ENCODE peak calls at places on chromosome 9, in four cellular contexts. I, K, T and R are unnamed samples.

GRCh38 chr9:4832786-4833579 is 40.2 kb downstream of the RCL1 start:
- DNase-seq in I (no peak), K (no peak), T (no peak), R (no peak)

GRCh38 chr9:94903961-94904421 is 177.5 kb downstream of the AOPEP start:
- DNase-seq in T (no peak), K (peak), I (no peak), R (no peak)

GRCh38 chr9:32069169-32069813 is 315.2 kb upstream of the ACO1 start:
- DNase-seq in I (peak), T (no peak), K (peak), R (no peak)

GRCh38 chr9:132651259-132651658 is 18.5 kb downstream of the DDX31 start:
- DNase-seq in T (no peak), K (no peak), I (no peak), R (peak)

GRCh38 chr9:131640438-131641181 is 95.3 kb downstream of the PRRT1B start:
- DNase-seq in T (no peak), I (no peak), K (no peak), R (no peak)

GRCh38 chr9:111740739-111741138 is 54.0 kb downstream of the SHOC1 start:
- DNase-seq in I (peak), T (no peak), K (peak), R (no peak)

GRCh38 chr9:105069285-105070065 is 141.5 kb upstream of the ABCA1 start:
- DNase-seq in K (no peak), I (no peak), T (no peak), R (no peak)

GRCh38 chr9:6098431-6098830 is 83.0 kb upstream of the RANBP6 start:
- DNase-seq in T (no peak), K (no peak), I (no peak), R (no peak)

GRCh38 chr9:121222524-121223171 is 21.0 kb upstream of the RAB14 start:
- DNase-seq in I (no peak), T (peak), K (no peak), R (peak)

GRCh38 chr9:107794259-107794658 is 304.7 kb upstream of the KLF4 start:
- DNase-seq in I (no peak), K (no peak), T (peak), R (no peak)

GRCh38 chr9:127763918-127764384 is 14.5 kb downstream of the SH2D3C start:
- DNase-seq in K (peak), I (peak), T (peak), R (no peak)

GRCh38 chr9:80605129-80605528 is 1033.4 kb downstream of the TLE4 start:
- DNase-seq in K (no peak), T (no peak), I (no peak), R (peak)

GRCh38 chr9:101029300-101030021 is 934 bp downstream of the PLPPR1 start:
- DNase-seq in I (peak), T (no peak), K (no peak), R (peak)

GRCh38 chr9:125805057-125805456 is 57.9 kb downstream of the PBX3 start:
- DNase-seq in I (no peak), T (no peak), K (no peak), R (no peak)

GRCh38 chr9:93552923-93553322 is 23.5 kb upstream of the PHF2 start:
- DNase-seq in I (no peak), T (no peak), K (no peak), R (no peak)

GRCh38 chr9:12643686-12644085 is 49.5 kb upstream of the TYRP1 start:
- DNase-seq in T (no peak), I (no peak), K (no peak), R (no peak)

GRCh38 chr9:121561385-121562222 is 62.0 kb upstream of the GGTA1 start:
- DNase-seq in T (no peak), I (no peak), K (no peak), R (peak)

GRCh38 chr9:76512826-76513225 is 53.8 kb downstream of the GCNT1 start:
- DNase-seq in T (no peak), I (no peak), K (no peak), R (no peak)

GRCh38 chr9:108996653-108997052 is 16.6 kb downstream of the CTNNAL1 start:
- DNase-seq in I (no peak), T (no peak), K (no peak), R (no peak)
- TF ChIP-seq TEAD4 in I (no peak), T (no peak), K (no peak), R (no peak)

DNA sequence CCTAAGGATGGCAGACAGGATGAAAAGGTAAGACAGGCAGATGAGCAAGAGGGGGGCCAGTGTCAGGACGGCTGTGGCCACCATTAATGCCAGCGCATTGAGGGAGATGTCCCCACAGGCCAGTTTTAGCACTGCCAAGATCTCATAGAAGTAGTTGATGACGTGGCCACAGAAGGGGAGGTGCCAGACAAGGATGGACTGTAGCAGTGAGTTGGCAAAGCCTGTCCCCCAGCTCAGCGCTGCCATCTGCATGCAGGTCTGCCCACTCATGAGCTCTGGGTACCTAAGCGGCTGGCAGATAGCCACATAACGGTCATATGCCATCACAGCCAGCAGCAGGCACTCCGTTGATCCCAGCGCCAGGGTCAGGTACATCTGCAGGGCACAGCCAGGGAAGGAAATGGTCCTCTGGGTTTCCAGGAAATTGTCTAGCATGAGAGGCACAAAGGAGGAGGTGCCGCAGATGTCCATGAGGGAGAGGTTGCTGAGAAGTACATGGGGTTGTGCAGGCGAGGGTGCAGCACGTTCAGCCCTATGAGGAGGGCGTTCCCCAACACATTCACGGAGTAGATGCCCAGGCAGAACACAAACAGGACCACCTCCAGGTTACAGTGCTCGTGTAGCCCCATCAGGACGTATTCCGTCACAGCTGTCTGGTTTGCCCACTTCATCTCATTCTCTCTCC is 10.7 kb downstream of the OR13J1 start:
- DNase-seq in K (peak), T (peak), I (no peak), R (peak)
- TF ChIP-seq TEAD4 in K (no peak), T (no peak), I (no peak), R (no peak)

GRCh38 chr9:96654450-96655197 is 493 bp downstream of the PRXL2C start:
- DNase-seq in I (peak), K (peak), T (peak), R (peak)

GRCh38 chr9:96649620-96650323 is 5.3 kb downstream of the PRXL2C start:
- DNase-seq in T (no peak), K (no peak), I (no peak), R (no peak)

GRCh38 chr9:96660693-96661248 is 5.7 kb upstream of the PRXL2C start:
- DNase-seq in I (no peak), T (no peak), K (no peak), R (no peak)

GRCh38 chr9:96651626-96652025 is 3.5 kb downstream of the PRXL2C start:
- DNase-seq in T (no peak), K (no peak), I (no peak), R (peak)

GRCh38 chr9:96655198-96655851 is at the start of gene PRXL2C:
- DNase-seq in K (peak), T (peak), I (peak), R (peak)
- TF ChIP-seq TEAD4 in K (no peak), T (no peak), I (no peak), R (no peak)

GRCh38 chr9:134338394-134339182 is 12.3 kb downstream of the RXRA start:
- DNase-seq in K (no peak), T (peak), I (no peak), R (peak)
- TF ChIP-seq TEAD4 in K (no peak), T (peak), I (no peak), R (no peak)

GRCh38 chr9:88110026-88110425 is 28.2 kb downstream of the SPATA31C2 start:
- DNase-seq in I (no peak), T (no peak), K (no peak), R (no peak)

GRCh38 chr9:88108779-88109178 is 29.5 kb downstream of the SPATA31C2 start:
- DNase-seq in I (no peak), T (no peak), K (no peak), R (no peak)

DNA sequence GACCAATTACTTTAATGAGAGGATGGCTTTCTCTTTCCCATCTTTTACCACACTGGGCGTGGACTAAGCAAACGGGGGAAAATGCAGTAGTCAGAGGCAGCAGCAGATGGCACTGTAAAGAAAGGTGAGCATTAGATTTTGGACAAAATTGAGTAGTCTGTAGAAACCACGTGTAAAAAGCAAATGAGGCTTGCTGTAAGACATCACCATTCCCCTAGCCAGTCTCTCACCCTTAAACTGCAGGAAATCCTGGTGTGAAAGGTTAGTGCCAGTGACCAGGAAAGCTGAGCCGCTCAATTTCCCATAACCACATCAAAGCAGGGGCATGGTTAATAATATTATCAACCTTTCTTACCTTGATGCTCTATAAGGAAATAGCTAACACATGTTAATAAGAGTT is 31.8 kb downstream of the SPATA31C2 start:
- DNase-seq in T (no peak), K (no peak), I (peak), R (peak)
- TF ChIP-seq TEAD4 in T (no peak), K (no peak), I (no peak), R (no peak)

GRCh38 chr9:78713746-78714405 is 417.0 kb downstream of the PSAT1 start:
- DNase-seq in I (no peak), T (no peak), K (no peak), R (no peak)
- TF ChIP-seq TEAD4 in I (no peak), T (no peak), K (no peak), R (peak)

GRCh38 chr9:114319147-114319546 is 3.8 kb upstream of the ORM1 start:
- DNase-seq in T (no peak), K (no peak), I (no peak), R (no peak)
- TF ChIP-seq TEAD4 in T (no peak), K (no peak), I (no peak), R (no peak)

GRCh38 chr9:109893222-109893621 is 113.2 kb downstream of the PALM2AKAP2 start:
- DNase-seq in T (no peak), I (no peak), K (no peak), R (no peak)
- TF ChIP-seq TEAD4 in T (no peak), I (no peak), K (no peak), R (no peak)

DNA sequence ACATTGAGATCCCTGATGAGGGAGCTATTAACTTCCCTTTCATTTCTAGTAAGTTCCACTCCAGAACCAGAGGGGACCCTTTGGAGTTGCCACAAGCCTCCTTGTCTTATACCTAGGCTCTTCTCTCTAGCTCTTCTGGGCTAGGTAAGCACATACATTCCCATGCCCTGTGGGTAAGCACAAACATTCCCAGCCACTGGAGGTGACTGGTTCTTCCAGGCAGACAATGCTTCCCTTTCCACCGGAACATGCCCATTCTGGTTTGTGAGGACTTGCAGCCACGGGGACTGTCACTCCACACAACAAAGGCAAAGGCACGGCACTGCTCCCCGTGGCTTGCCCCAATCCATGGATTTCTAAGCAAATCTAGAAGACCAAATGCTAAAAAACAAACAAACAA is 276.0 kb downstream of the SYK start:
- DNase-seq in I (no peak), T (no peak), K (no peak), R (no peak)
- TF ChIP-seq TEAD4 in I (no peak), T (no peak), K (no peak), R (no peak)

DNA sequence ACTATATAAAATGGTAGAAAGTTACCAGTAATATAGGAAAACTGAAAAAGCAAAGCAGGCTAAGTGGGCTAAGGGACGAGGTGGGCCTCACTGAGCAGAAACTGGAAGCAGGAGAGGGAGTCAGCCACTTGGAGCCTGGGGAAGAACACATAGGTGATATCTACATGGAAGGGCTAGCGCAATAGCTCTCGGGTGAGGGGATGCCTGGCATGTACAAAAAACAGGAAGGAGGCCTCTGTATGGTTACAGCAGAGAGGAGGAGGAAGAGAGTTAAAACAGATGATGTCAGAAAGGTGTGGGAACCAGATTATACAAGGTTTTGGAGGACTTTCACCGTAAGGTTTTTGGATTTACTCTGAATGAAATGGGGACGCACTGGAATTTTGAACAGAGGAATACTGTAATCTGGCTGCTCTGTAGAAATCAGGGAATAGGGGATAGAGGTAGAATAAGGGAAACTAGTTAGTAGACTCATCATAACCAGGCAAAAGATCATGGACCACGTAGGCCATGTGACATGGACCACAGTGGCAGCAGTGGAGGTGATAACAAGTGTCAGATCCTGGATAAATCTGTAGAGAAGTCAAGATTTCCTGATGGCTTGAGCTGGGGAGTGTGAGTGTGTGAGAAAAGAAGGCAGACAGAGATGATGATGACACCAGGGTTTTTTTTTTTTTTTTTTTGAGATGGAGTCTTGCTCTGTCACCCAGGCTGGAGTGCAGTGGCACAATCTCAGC is 52.6 kb downstream of the FNBP1 start:
- DNase-seq in T (no peak), K (no peak), I (no peak), R (no peak)
- TF ChIP-seq TEAD4 in T (no peak), K (no peak), I (no peak), R (no peak)